ENCODE peak calls at places on chromosomes 4 and X, in ten cellular contexts. K is fibroblast of lung; R is H1; D is CD8-positive, alpha-beta memory T cell; V is neural progenitor cell; E is right atrium auricular region; J is HCT116; A is adipocyte; I is CD8-positive, alpha-beta T cell; F is IMR-90. O is an unnamed sample.

GRCh38 chr4:40998680-40999358 is 215.5 kb downstream of the APBB2 start:
- DNase-seq in K (peak; percentile 90), R (no peak), D (no peak), V (no peak), E (no peak), J (peak; percentile 69), A (no peak), I (no peak), F (peak; percentile 20), O (peak; percentile 54)

GRCh38 chr4:17492058-17492741 is 19.7 kb downstream of the QDPR start:
- DNase-seq in K (no peak), R (no peak), D (no peak), V (no peak), E (no peak), J (no peak), A (no peak), I (no peak), F (no peak), O (no peak)

GRCh38 chr4:56641494-56642051 is 39.5 kb downstream of the HOPX start:
- DNase-seq in K (peak; percentile 96), R (no peak), D (no peak), V (no peak), E (no peak), J (peak; percentile 80), A (peak; percentile 83), I (no peak), F (peak; percentile 98), O (peak; percentile 72)

GRCh38 chrX:107673933-107674479 is 45.7 kb downstream of the PRPS1 start:
- DNase-seq in K (no peak), R (no peak), D (peak; percentile 78), V (peak; percentile 33), E (peak; percentile 93), J (no peak), A (peak; percentile 88), I (peak; percentile 81), F (no peak), O (peak; percentile 45)

GRCh38 chr4:27005512-27006246 is 145.0 kb downstream of the STIM2 start:
- DNase-seq in K (peak; percentile 86), R (no peak), D (no peak), V (no peak), E (no peak), J (no peak), A (peak; percentile 75), I (no peak), F (peak; percentile 78), O (no peak)

GRCh38 chr4:71133491-71133890 is 140.0 kb downstream of the DCK start:
- DNase-seq in K (peak; percentile 50), R (no peak), D (no peak), V (no peak), E (no peak), J (no peak), A (no peak), I (no peak), F (peak; percentile 33), O (no peak)

GRCh38 chrX:45980726-45981125 is 564.5 kb downstream of the ZNF674 start:
- DNase-seq in K (peak; percentile 3), R (no peak), D (no peak), V (no peak), E (no peak), J (no peak), A (no peak), I (no peak), F (no peak), O (no peak)

GRCh38 chrX:12986886-12987285 is 12.0 kb downstream of the TMSB4X start:
- DNase-seq in K (peak; percentile 56), R (no peak), D (no peak), V (no peak), E (no peak), J (no peak), A (no peak), I (no peak), F (no peak), O (no peak)

GRCh38 chrX:24167719-24168472 is 18.4 kb downstream of the ZFX start:
- DNase-seq in K (peak; percentile 50), R (no peak), D (no peak), V (no peak), E (no peak), J (no peak), A (no peak), I (no peak), F (peak; percentile 11), O (no peak)

DNA sequence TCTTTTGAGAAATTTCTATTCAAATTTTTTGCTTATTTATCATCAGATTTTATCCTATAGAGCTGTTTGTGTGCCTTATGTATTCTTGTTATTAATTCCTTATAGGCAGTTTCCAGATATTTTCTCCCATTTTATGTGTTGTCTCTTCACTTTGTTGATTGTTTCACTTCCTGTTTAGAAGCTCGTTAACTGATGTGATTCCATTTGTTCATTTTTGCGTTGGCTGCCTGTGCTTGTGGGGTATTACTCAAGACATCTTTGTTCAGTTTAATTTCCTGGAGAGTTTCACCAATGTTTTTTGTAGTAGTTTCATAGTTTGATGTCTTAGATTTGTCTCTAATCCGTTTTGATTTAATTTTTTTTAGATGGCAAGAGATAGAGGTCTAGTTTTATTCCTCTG is 14.6 kb downstream of the ZNF718 start:
- DNase-seq in K (no peak), R (no peak), D (no peak), V (no peak), E (no peak), J (no peak), A (no peak), I (no peak), F (no peak), O (no peak)
- H3K9me3 ChIP-seq in K (peaks cover 3% of the 10 kb centered on the region), R (peaks cover 9% of the 10 kb centered on the region), D (peaks cover 10% of the 10 kb centered on the region), V (peaks cover 20% of the 10 kb centered on the region), E (peaks cover 99% of the 10 kb centered on the region), J (peaks cover 11% of the 10 kb centered on the region), A (peaks cover 97% of the 10 kb centered on the region), I (peaks cover 55% of the 10 kb centered on the region), F (peaks cover 45% of the 10 kb centered on the region), O (no peaks in the 10 kb centered on the region)

DNA sequence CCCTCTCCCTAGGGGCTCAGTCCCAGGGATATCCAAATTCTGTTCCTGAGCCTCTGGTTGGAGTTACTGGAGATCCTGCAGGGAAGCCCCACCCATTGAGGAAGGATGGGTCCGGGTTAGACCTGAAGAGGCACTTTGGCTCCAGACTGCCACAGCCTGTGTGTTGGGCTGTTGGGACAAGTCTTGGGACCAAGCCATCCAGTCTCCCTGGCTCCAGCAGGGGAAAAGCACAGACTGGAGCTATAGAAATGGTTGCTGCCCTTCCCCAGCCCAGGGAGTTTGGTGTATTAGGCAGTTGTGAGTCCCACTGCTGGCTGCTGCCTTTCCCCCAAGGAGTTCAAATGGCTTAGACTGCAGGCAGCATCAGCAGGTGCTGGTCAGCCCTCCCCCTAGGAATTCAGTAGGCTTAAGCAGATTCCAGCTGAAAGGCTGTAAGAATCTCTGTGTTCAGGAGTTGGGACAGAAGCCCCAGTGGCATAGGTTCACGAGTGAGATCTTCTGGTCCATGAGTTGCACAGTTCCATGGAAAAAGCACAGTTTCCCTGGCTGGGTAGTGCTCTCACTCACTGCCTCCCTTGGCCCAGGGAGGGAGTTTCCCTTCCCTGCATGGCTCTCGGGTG is 344.0 kb upstream of the EPHA5 start:
- DNase-seq in K (no peak), R (peak; percentile 54), D (no peak), V (peak; percentile 88), E (no peak), J (no peak), A (no peak), I (no peak), F (no peak), O (no peak)
- H3K9me3 ChIP-seq in K (no peaks in the 10 kb centered on the region), R (peaks cover 3% of the 10 kb centered on the region), D (no peaks in the 10 kb centered on the region), V (no peaks in the 10 kb centered on the region), E (peaks cover 31% of the 10 kb centered on the region), J (peaks cover 21% of the 10 kb centered on the region), A (peaks cover 21% of the 10 kb centered on the region), I (no peaks in the 10 kb centered on the region), F (peaks cover 11% of the 10 kb centered on the region), O (peaks cover 5% of the 10 kb centered on the region)

GRCh38 chrX:121307441-121307840 is 260.0 kb downstream of the GLUD2 start:
- DNase-seq in K (peak; percentile 35), R (no peak), D (no peak), V (no peak), E (no peak), J (no peak), A (no peak), I (no peak), F (no peak), O (no peak)

GRCh38 chrX:121310820-121311219 is 263.4 kb downstream of the GLUD2 start:
- DNase-seq in K (no peak), R (no peak), D (no peak), V (no peak), E (no peak), J (no peak), A (no peak), I (no peak), F (no peak), O (no peak)

DNA sequence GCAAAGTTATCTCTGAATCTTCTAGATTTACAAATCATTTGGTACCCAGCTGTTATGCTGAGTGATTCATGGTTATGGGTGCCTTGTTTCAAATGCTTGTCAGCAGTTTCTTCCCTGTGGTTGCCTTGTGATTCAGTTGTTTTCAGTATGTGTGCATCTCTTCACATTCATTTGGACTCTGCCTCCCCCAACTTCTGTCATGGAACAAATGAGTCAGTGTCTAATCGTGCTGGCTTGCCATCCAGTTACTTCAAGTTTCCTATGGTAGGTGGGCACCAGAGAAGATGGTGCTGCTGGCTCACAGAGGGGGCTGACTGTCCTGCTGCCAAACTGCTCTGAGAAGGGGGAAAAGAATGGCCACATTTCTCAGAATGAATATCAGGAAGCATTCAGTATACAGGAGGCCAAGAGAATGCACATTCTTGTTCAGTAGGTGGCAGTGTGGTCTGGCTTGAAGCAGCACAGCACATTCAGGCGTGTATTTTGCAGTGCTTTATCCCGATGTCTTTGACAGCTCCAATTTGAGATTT is 260.9 kb downstream of the GLUD2 start:
- DNase-seq in K (peak; percentile 89), R (no peak), D (no peak), V (peak; percentile 56), E (no peak), J (peak; percentile 10), A (peak; percentile 70), I (peak; percentile 0), F (no peak), O (no peak)
- H3K9me3 ChIP-seq in K (no peaks in the 10 kb centered on the region), R (no peaks in the 10 kb centered on the region), D (no peaks in the 10 kb centered on the region), V (no peaks in the 10 kb centered on the region), E (no peaks in the 10 kb centered on the region), J (no peaks in the 10 kb centered on the region), A (no peaks in the 10 kb centered on the region), I (no peaks in the 10 kb centered on the region), F (no peaks in the 10 kb centered on the region), O (no peaks in the 10 kb centered on the region)

GRCh38 chr4:2103127-2103842 is 44.2 kb downstream of the NAT8L start:
- DNase-seq in K (no peak), R (no peak), D (no peak), V (no peak), E (no peak), J (no peak), A (no peak), I (no peak), F (no peak), O (no peak)

GRCh38 chr4:2103843-2104547 is 44.9 kb downstream of the NAT8L start:
- DNase-seq in K (no peak), R (no peak), D (no peak), V (no peak), E (no peak), J (no peak), A (no peak), I (no peak), F (no peak), O (no peak)

GRCh38 chr4:2102045-2102883 is 43.1 kb downstream of the NAT8L start:
- DNase-seq in K (no peak), R (no peak), D (no peak), V (no peak), E (no peak), J (no peak), A (no peak), I (no peak), F (no peak), O (no peak)

GRCh38 chr4:2105559-2105958 is 46.4 kb downstream of the NAT8L start:
- DNase-seq in K (peak; percentile 65), R (no peak), D (no peak), V (no peak), E (no peak), J (no peak), A (no peak), I (no peak), F (peak; percentile 66), O (no peak)

GRCh38 chr4:2104556-2105345 is 45.6 kb downstream of the NAT8L start:
- DNase-seq in K (no peak), R (no peak), D (no peak), V (no peak), E (no peak), J (no peak), A (no peak), I (no peak), F (no peak), O (no peak)
- H3K9me3 ChIP-seq in K (no peaks in the 10 kb centered on the region), R (no peaks in the 10 kb centered on the region), D (no peaks in the 10 kb centered on the region), V (no peaks in the 10 kb centered on the region), E (peaks cover 27% of the 10 kb centered on the region), J (peaks cover 7% of the 10 kb centered on the region), A (peaks cover 17% of the 10 kb centered on the region), I (peaks cover 12% of the 10 kb centered on the region), F (peaks cover 6% of the 10 kb centered on the region), O (no peaks in the 10 kb centered on the region)

O was measured in SJSA1.